ENCODE peak calls at places on chromosome 22, in ten cellular contexts. One of them, this sample, is unnamed.
A peak's percentile ranks its signal among the peaks of the same experiment; 100 is the strongest.

GRCh38 chr22:49672013-49672516 is 155.6 kb downstream of the BRD1 start:
- DNase-seq in GM04504: no peak
- DNase-seq in NB4: no peak
- DNase-seq in left lobe of liver: no peak
- DNase-seq in left colon: no peak
- DNase-seq in activated CD4-positive, alpha-beta T cell treated with anti-CD3 and anti-CD28 coated beads for 24 hours: no peak
- DNase-seq in fibroblast of the conjunctiva: no peak
- DNase-seq in PC-3: no peak
- DNase-seq in fibroblast of pulmonary artery: no peak
- DNase-seq in stimulated activated CD4-positive, alpha-beta T cell treated with anti-CD3 and anti-CD28 coated beads, TNF-alpha, amount 100 ng/mL, for 48 hours: no peak
- DNase-seq in this sample: no peak

GRCh38 chr22:31818481-31819392 is 64.9 kb downstream of the DEPDC5 start:
- DNase-seq in stimulated activated CD4-positive, alpha-beta T cell treated with anti-CD3 and anti-CD28 coated beads, TNF-alpha, amount 100 ng/mL, for 48 hours: peak; percentile 27
- DNase-seq in left lobe of liver: no peak
- DNase-seq in fibroblast of the conjunctiva: peak; percentile 0
- DNase-seq in PC-3: peak; percentile 22
- DNase-seq in fibroblast of pulmonary artery: no peak
- DNase-seq in GM04504: peak; percentile 67
- DNase-seq in left colon: no peak
- DNase-seq in NB4: peak; percentile 5
- DNase-seq in activated CD4-positive, alpha-beta T cell treated with anti-CD3 and anti-CD28 coated beads for 24 hours: no peak
- DNase-seq in this sample: no peak

GRCh38 chr22:49211176-49211575 is 616.5 kb downstream of the BRD1 start:
- DNase-seq in PC-3: no peak
- DNase-seq in NB4: no peak
- DNase-seq in GM04504: no peak
- DNase-seq in stimulated activated CD4-positive, alpha-beta T cell treated with anti-CD3 and anti-CD28 coated beads, TNF-alpha, amount 100 ng/mL, for 48 hours: no peak
- DNase-seq in fibroblast of pulmonary artery: no peak
- DNase-seq in left lobe of liver: peak; percentile 42
- DNase-seq in activated CD4-positive, alpha-beta T cell treated with anti-CD3 and anti-CD28 coated beads for 24 hours: no peak
- DNase-seq in left colon: no peak
- DNase-seq in fibroblast of the conjunctiva: no peak
- DNase-seq in this sample: no peak

GRCh38 chr22:19117111-19117512 is 5.1 kb downstream of the DGCR2 start:
- DNase-seq in PC-3: no peak
- DNase-seq in NB4: no peak
- DNase-seq in GM04504: no peak
- DNase-seq in left lobe of liver: no peak
- DNase-seq in fibroblast of pulmonary artery: no peak
- DNase-seq in stimulated activated CD4-positive, alpha-beta T cell treated with anti-CD3 and anti-CD28 coated beads, TNF-alpha, amount 100 ng/mL, for 48 hours: no peak
- DNase-seq in activated CD4-positive, alpha-beta T cell treated with anti-CD3 and anti-CD28 coated beads for 24 hours: no peak
- DNase-seq in left colon: peak; percentile 57
- DNase-seq in fibroblast of the conjunctiva: no peak
- DNase-seq in this sample: no peak

GRCh38 chr22:17797721-17798559 is 23.7 kb upstream of the BID start:
- DNase-seq in fibroblast of the conjunctiva: no peak
- DNase-seq in fibroblast of pulmonary artery: no peak
- DNase-seq in left colon: no peak
- DNase-seq in left lobe of liver: no peak
- DNase-seq in PC-3: no peak
- DNase-seq in activated CD4-positive, alpha-beta T cell treated with anti-CD3 and anti-CD28 coated beads for 24 hours: no peak
- DNase-seq in stimulated activated CD4-positive, alpha-beta T cell treated with anti-CD3 and anti-CD28 coated beads, TNF-alpha, amount 100 ng/mL, for 48 hours: no peak
- DNase-seq in GM04504: no peak
- DNase-seq in NB4: peak; percentile 21
- DNase-seq in this sample: no peak

GRCh38 chr22:40524392-40525249 is 111.9 kb downstream of the MRTFA start:
- DNase-seq in GM04504: no peak
- DNase-seq in left colon: no peak
- DNase-seq in PC-3: peak; percentile 39
- DNase-seq in fibroblast of pulmonary artery: peak; percentile 76
- DNase-seq in NB4: peak; percentile 42
- DNase-seq in left lobe of liver: no peak
- DNase-seq in stimulated activated CD4-positive, alpha-beta T cell treated with anti-CD3 and anti-CD28 coated beads, TNF-alpha, amount 100 ng/mL, for 48 hours: no peak
- DNase-seq in fibroblast of the conjunctiva: no peak
- DNase-seq in activated CD4-positive, alpha-beta T cell treated with anti-CD3 and anti-CD28 coated beads for 24 hours: no peak
- DNase-seq in this sample: no peak

GRCh38 chr22:27667121-27667843 is 134.3 kb downstream of the MN1 start:
- DNase-seq in activated CD4-positive, alpha-beta T cell treated with anti-CD3 and anti-CD28 coated beads for 24 hours: no peak
- DNase-seq in left colon: no peak
- DNase-seq in fibroblast of pulmonary artery: peak; percentile 62
- DNase-seq in stimulated activated CD4-positive, alpha-beta T cell treated with anti-CD3 and anti-CD28 coated beads, TNF-alpha, amount 100 ng/mL, for 48 hours: no peak
- DNase-seq in fibroblast of the conjunctiva: no peak
- DNase-seq in left lobe of liver: no peak
- DNase-seq in NB4: peak; percentile 19
- DNase-seq in PC-3: no peak
- DNase-seq in GM04504: no peak
- DNase-seq in this sample: no peak

GRCh38 chr22:40534379-40535188 is 101.9 kb downstream of the MRTFA start:
- DNase-seq in fibroblast of the conjunctiva: no peak
- DNase-seq in PC-3: peak; percentile 39
- DNase-seq in NB4: peak; percentile 71
- DNase-seq in fibroblast of pulmonary artery: peak; percentile 53
- DNase-seq in stimulated activated CD4-positive, alpha-beta T cell treated with anti-CD3 and anti-CD28 coated beads, TNF-alpha, amount 100 ng/mL, for 48 hours: no peak
- DNase-seq in GM04504: no peak
- DNase-seq in left lobe of liver: no peak
- DNase-seq in activated CD4-positive, alpha-beta T cell treated with anti-CD3 and anti-CD28 coated beads for 24 hours: no peak
- DNase-seq in left colon: no peak
- DNase-seq in this sample: no peak

GRCh38 chr22:30861131-30861530 is 107.4 kb downstream of the MORC2 start:
- DNase-seq in left colon: no peak
- DNase-seq in stimulated activated CD4-positive, alpha-beta T cell treated with anti-CD3 and anti-CD28 coated beads, TNF-alpha, amount 100 ng/mL, for 48 hours: no peak
- DNase-seq in fibroblast of the conjunctiva: no peak
- DNase-seq in left lobe of liver: peak; percentile 16
- DNase-seq in NB4: no peak
- DNase-seq in activated CD4-positive, alpha-beta T cell treated with anti-CD3 and anti-CD28 coated beads for 24 hours: no peak
- DNase-seq in fibroblast of pulmonary artery: no peak
- DNase-seq in PC-3: no peak
- DNase-seq in GM04504: no peak
- DNase-seq in this sample: no peak

GRCh38 chr22:22433770-22434169 is 74.8 kb downstream of the ZNF280B start:
- DNase-seq in NB4: no peak
- DNase-seq in PC-3: no peak
- DNase-seq in fibroblast of the conjunctiva: no peak
- DNase-seq in left lobe of liver: no peak
- DNase-seq in fibroblast of pulmonary artery: no peak
- DNase-seq in left colon: no peak
- DNase-seq in activated CD4-positive, alpha-beta T cell treated with anti-CD3 and anti-CD28 coated beads for 24 hours: no peak
- DNase-seq in GM04504: no peak
- DNase-seq in stimulated activated CD4-positive, alpha-beta T cell treated with anti-CD3 and anti-CD28 coated beads, TNF-alpha, amount 100 ng/mL, for 48 hours: no peak
- DNase-seq in this sample: no peak

GRCh38 chr22:29331213-29331612 is 15.7 kb upstream of the RASL10A start:
- DNase-seq in fibroblast of pulmonary artery: no peak
- DNase-seq in NB4: no peak
- DNase-seq in activated CD4-positive, alpha-beta T cell treated with anti-CD3 and anti-CD28 coated beads for 24 hours: no peak
- DNase-seq in left lobe of liver: no peak
- DNase-seq in left colon: no peak
- DNase-seq in PC-3: no peak
- DNase-seq in GM04504: no peak
- DNase-seq in fibroblast of the conjunctiva: no peak
- DNase-seq in stimulated activated CD4-positive, alpha-beta T cell treated with anti-CD3 and anti-CD28 coated beads, TNF-alpha, amount 100 ng/mL, for 48 hours: no peak
- DNase-seq in this sample: no peak

GRCh38 chr22:37906364-37907008 is 389 bp downstream of the MICALL1 start:
- DNase-seq in NB4: peak; percentile 32
- DNase-seq in GM04504: no peak
- DNase-seq in fibroblast of pulmonary artery: no peak
- DNase-seq in PC-3: no peak
- DNase-seq in left lobe of liver: no peak
- DNase-seq in activated CD4-positive, alpha-beta T cell treated with anti-CD3 and anti-CD28 coated beads for 24 hours: no peak
- DNase-seq in fibroblast of the conjunctiva: no peak
- DNase-seq in stimulated activated CD4-positive, alpha-beta T cell treated with anti-CD3 and anti-CD28 coated beads, TNF-alpha, amount 100 ng/mL, for 48 hours: no peak
- DNase-seq in left colon: peak; percentile 64
- DNase-seq in this sample: no peak

GRCh38 chr22:25360891-25361645 is 141.6 kb downstream of the CRYBB2 start:
- DNase-seq in stimulated activated CD4-positive, alpha-beta T cell treated with anti-CD3 and anti-CD28 coated beads, TNF-alpha, amount 100 ng/mL, for 48 hours: no peak
- DNase-seq in fibroblast of pulmonary artery: no peak
- DNase-seq in PC-3: no peak
- DNase-seq in NB4: no peak
- DNase-seq in fibroblast of the conjunctiva: no peak
- DNase-seq in left lobe of liver: peak; percentile 39
- DNase-seq in left colon: no peak
- DNase-seq in GM04504: no peak
- DNase-seq in activated CD4-positive, alpha-beta T cell treated with anti-CD3 and anti-CD28 coated beads for 24 hours: no peak
- DNase-seq in this sample: no peak

GRCh38 chr22:44181912-44182590 is 1.3 kb downstream of the PARVG start:
- DNase-seq in GM04504: no peak
- DNase-seq in stimulated activated CD4-positive, alpha-beta T cell treated with anti-CD3 and anti-CD28 coated beads, TNF-alpha, amount 100 ng/mL, for 48 hours: no peak
- DNase-seq in PC-3: no peak
- DNase-seq in left lobe of liver: no peak
- DNase-seq in NB4: peak; percentile 33
- DNase-seq in activated CD4-positive, alpha-beta T cell treated with anti-CD3 and anti-CD28 coated beads for 24 hours: no peak
- DNase-seq in left colon: peak; percentile 22
- DNase-seq in fibroblast of pulmonary artery: no peak
- DNase-seq in fibroblast of the conjunctiva: no peak
- DNase-seq in this sample: no peak

GRCh38 chr22:49884075-49884474 is 30.4 kb downstream of the ZBED4 start:
- DNase-seq in GM04504: no peak
- DNase-seq in left colon: no peak
- DNase-seq in NB4: no peak
- DNase-seq in activated CD4-positive, alpha-beta T cell treated with anti-CD3 and anti-CD28 coated beads for 24 hours: no peak
- DNase-seq in stimulated activated CD4-positive, alpha-beta T cell treated with anti-CD3 and anti-CD28 coated beads, TNF-alpha, amount 100 ng/mL, for 48 hours: no peak
- DNase-seq in left lobe of liver: no peak
- DNase-seq in fibroblast of the conjunctiva: no peak
- DNase-seq in fibroblast of pulmonary artery: no peak
- DNase-seq in PC-3: no peak
- DNase-seq in this sample: no peak

GRCh38 chr22:49960967-49961600 is 512 bp downstream of the PIM3 start:
- DNase-seq in activated CD4-positive, alpha-beta T cell treated with anti-CD3 and anti-CD28 coated beads for 24 hours: no peak
- DNase-seq in fibroblast of the conjunctiva: no peak
- DNase-seq in left colon: peak; percentile 72
- DNase-seq in left lobe of liver: peak; percentile 58
- DNase-seq in fibroblast of pulmonary artery: peak; percentile 49
- DNase-seq in NB4: peak; percentile 57
- DNase-seq in PC-3: peak; percentile 47
- DNase-seq in stimulated activated CD4-positive, alpha-beta T cell treated with anti-CD3 and anti-CD28 coated beads, TNF-alpha, amount 100 ng/mL, for 48 hours: no peak
- DNase-seq in GM04504: no peak
- DNase-seq in this sample: no peak

GRCh38 chr22:39661842-39662676 is 91.5 kb downstream of the CACNA1I start:
- DNase-seq in left colon: peak; percentile 77
- DNase-seq in GM04504: no peak
- DNase-seq in activated CD4-positive, alpha-beta T cell treated with anti-CD3 and anti-CD28 coated beads for 24 hours: peak; percentile 63
- DNase-seq in fibroblast of the conjunctiva: no peak
- DNase-seq in fibroblast of pulmonary artery: no peak
- DNase-seq in PC-3: no peak
- DNase-seq in left lobe of liver: no peak
- DNase-seq in stimulated activated CD4-positive, alpha-beta T cell treated with anti-CD3 and anti-CD28 coated beads, TNF-alpha, amount 100 ng/mL, for 48 hours: peak; percentile 60
- DNase-seq in NB4: no peak
- DNase-seq in this sample: no peak

GRCh38 chr22:29313126-29314071 is 2.1 kb downstream of the RASL10A start:
- DNase-seq in GM04504: no peak
- DNase-seq in activated CD4-positive, alpha-beta T cell treated with anti-CD3 and anti-CD28 coated beads for 24 hours: no peak
- DNase-seq in PC-3: no peak
- DNase-seq in NB4: no peak
- DNase-seq in stimulated activated CD4-positive, alpha-beta T cell treated with anti-CD3 and anti-CD28 coated beads, TNF-alpha, amount 100 ng/mL, for 48 hours: no peak
- DNase-seq in left lobe of liver: peak; percentile 44
- DNase-seq in left colon: peak; percentile 43
- DNase-seq in fibroblast of pulmonary artery: peak; percentile 55
- DNase-seq in fibroblast of the conjunctiva: no peak
- DNase-seq in this sample: no peak

GRCh38 chr22:33110562-33111163 is 52.5 kb upstream of the SYN3 start:
- DNase-seq in stimulated activated CD4-positive, alpha-beta T cell treated with anti-CD3 and anti-CD28 coated beads, TNF-alpha, amount 100 ng/mL, for 48 hours: no peak
- DNase-seq in left colon: no peak
- DNase-seq in left lobe of liver: no peak
- DNase-seq in GM04504: no peak
- DNase-seq in fibroblast of pulmonary artery: no peak
- DNase-seq in fibroblast of the conjunctiva: no peak
- DNase-seq in activated CD4-positive, alpha-beta T cell treated with anti-CD3 and anti-CD28 coated beads for 24 hours: no peak
- DNase-seq in NB4: no peak
- DNase-seq in PC-3: peak; percentile 4
- DNase-seq in this sample: no peak